ENCODE peak calls at places on chromosomes 1 and 21, in six cellular contexts. J is NCI-H1694 treated with DMSO at 0.1 percent for 48 hours, E is adrenal gland, S is HFF-Myc, F is mesendoderm, M is T follicular helper cell. H is an unnamed sample.
A peak's percentile ranks its signal among the peaks of the same experiment; 100 is the strongest.

GRCh38 chr21:33936221-33937038 is 20.8 kb upstream of the ATP5PO start:
- DNase-seq in J (no peak), E (no peak), M (peak; percentile 61), S (no peak), F (peak; percentile 32), H (peak; percentile 56)

GRCh38 chr1:111938123-111938522 is 51.3 kb downstream of the KCND3 start:
- DNase-seq in F (no peak), M (no peak), S (no peak), E (no peak), J (no peak), H (no peak)

GRCh38 chr1:218874313-218874712 is 299.4 kb upstream of the LYPLAL1 start:
- DNase-seq in J (no peak), F (no peak), E (no peak), S (no peak), M (no peak), H (no peak)

GRCh38 chr1:177137814-177138213 is 26.7 kb downstream of the ASTN1 start:
- DNase-seq in F (peak; percentile 31), S (no peak), M (no peak), E (no peak), J (no peak), H (no peak)

GRCh38 chr1:168823988-168824387 is 95.0 kb upstream of the DPT start:
- DNase-seq in J (no peak), S (no peak), M (no peak), F (no peak), E (no peak), H (no peak)

GRCh38 chr1:206802401-206802800 is 30.1 kb upstream of the IL10 start:
- DNase-seq in S (no peak), J (no peak), M (no peak), E (no peak), F (no peak), H (no peak)

GRCh38 chr1:243493156-243494129 is 237.6 kb downstream of the SDCCAG8 start:
- DNase-seq in E (peak; percentile 20), M (no peak), F (peak; percentile 34), S (no peak), J (peak; percentile 100), H (no peak)

GRCh38 chr1:76023669-76024407 is 50.7 kb upstream of the ST6GALNAC3 start:
- DNase-seq in S (no peak), E (no peak), J (no peak), M (no peak), F (peak; percentile 54), H (no peak)

GRCh38 chr1:62753031-62753965 is 30.6 kb upstream of the ATG4C start:
- DNase-seq in J (no peak), S (no peak), M (no peak), E (no peak), F (no peak), H (no peak)

GRCh38 chr1:92961896-92962752 is 862 bp upstream of the DIPK1A start:
- DNase-seq in F (peak; percentile 88), E (peak; percentile 27), M (peak; percentile 66), J (peak; percentile 43), S (no peak), H (no peak)

GRCh38 chr21:29669416-29669815 is 270.4 kb downstream of the GRIK1 start:
- DNase-seq in J (no peak), E (no peak), M (no peak), F (peak; percentile 23), S (peak; percentile 3), H (no peak)

GRCh38 chr1:153024413-153024812 is 6.6 kb upstream of the SPRR1B start:
- DNase-seq in J (no peak), M (no peak), E (no peak), F (no peak), S (no peak), H (no peak)